ENCODE peak calls at places on chromosomes 12 and 14, in five cellular contexts. Z is gastrocnemius medialis, F is GM12878, N is sigmoid colon, U is stomach. A is an unnamed sample.

GRCh38 chr14:61567838-61568571 is 127.3 kb upstream of the HIF1A start:
- DNase-seq in Z (no peak), F (no peak), N (no peak), U (no peak), A (no peak)

GRCh38 chr14:23299558-23299957 is 3.1 kb downstream of the PPP1R3E start:
- DNase-seq in Z (no peak), F (no peak), N (no peak), U (no peak), A (no peak)

GRCh38 chr12:85468356-85469157 is 188.5 kb downstream of the ALX1 start:
- DNase-seq in Z (no peak), F (peak; percentile 23), N (no peak), U (peak; percentile 27), A (peak; percentile 59)

GRCh38 chr12:22304341-22304740 is 30.2 kb downstream of the ST8SIA1 start:
- DNase-seq in Z (no peak), F (no peak), N (no peak), U (no peak), A (no peak)

GRCh38 chr12:104643921-104644669 is 187.3 kb downstream of the CHST11 start:
- DNase-seq in Z (no peak), F (peak; percentile 43), N (no peak), U (peak; percentile 68), A (peak; percentile 54)

GRCh38 chr12:132494294-132495164 is 4.6 kb downstream of the FBRSL1 start:
- DNase-seq in Z (no peak), F (no peak), N (no peak), U (peak; percentile 70), A (peak; percentile 83)

GRCh38 chr14:98945611-98946570 is 326.1 kb downstream of the BCL11B start:
- DNase-seq in Z (no peak), F (no peak), N (peak; percentile 55), U (no peak), A (no peak)

GRCh38 chr12:30806989-30807694 is 52.4 kb upstream of the CAPRIN2 start:
- DNase-seq in Z (no peak), F (peak; percentile 21), N (no peak), U (peak; percentile 41), A (peak; percentile 65)

GRCh38 chr12:2999265-2999841 is 40.2 kb downstream of the TEAD4 start:
- DNase-seq in Z (peak; percentile 62), F (no peak), N (no peak), U (no peak), A (peak; percentile 98)

GRCh38 chr12:129423041-129423580 is 480.7 kb downstream of the TMEM132D start:
- DNase-seq in Z (no peak), F (no peak), N (no peak), U (no peak), A (no peak)

GRCh38 chr12:49540229-49541139 is 1.7 kb downstream of the KCNH3 start:
- DNase-seq in Z (no peak), F (no peak), N (peak; percentile 52), U (no peak), A (no peak)

GRCh38 chr12:33267641-33268040 is 172.0 kb downstream of the SYT10 start:
- DNase-seq in Z (no peak), F (no peak), N (no peak), U (no peak), A (no peak)

GRCh38 chr12:69475237-69475984 is 5.2 kb downstream of the FRS2 start:
- DNase-seq in Z (no peak), F (no peak), N (no peak), U (no peak), A (no peak)

GRCh38 chr12:54214553-54215374 is 26.0 kb upstream of the SMUG1 start:
- DNase-seq in Z (peak; percentile 80), F (peak; percentile 59), N (peak; percentile 88), U (peak; percentile 83), A (peak; percentile 87)

GRCh38 chr12:54215990-54216579 is 27.3 kb upstream of the SMUG1 start:
- DNase-seq in Z (no peak), F (no peak), N (no peak), U (no peak), A (peak; percentile 15)

GRCh38 chr12:54217774-54218221 is 29.0 kb upstream of the SMUG1 start:
- DNase-seq in Z (no peak), F (no peak), N (no peak), U (peak; percentile 32), A (no peak)

GRCh38 chr12:54216580-54217308 is 28.0 kb upstream of the SMUG1 start:
- DNase-seq in Z (peak; percentile 32), F (no peak), N (peak; percentile 84), U (peak; percentile 71), A (peak; percentile 72)

DNA sequence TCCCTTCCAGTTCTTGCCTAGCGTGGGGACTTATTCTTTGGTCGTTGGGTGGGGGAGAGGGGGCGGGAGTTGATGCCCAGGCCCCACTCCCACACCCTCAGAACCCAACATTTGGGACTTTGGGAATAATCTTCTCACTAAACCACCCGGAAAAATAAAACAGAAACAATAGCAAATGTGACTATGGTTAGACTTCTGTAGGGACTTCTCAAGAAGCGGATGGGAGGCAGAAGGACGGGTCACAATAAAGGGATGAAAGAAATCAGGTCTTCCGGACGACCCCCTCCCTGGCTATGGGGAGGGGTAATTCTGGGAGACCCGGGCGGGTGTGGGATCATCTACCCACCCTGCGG is 28.5 kb upstream of the SMUG1 start:
- DNase-seq in Z (no peak), F (no peak), N (peak; percentile 21), U (no peak), A (no peak)
- H3K4me3 ChIP-seq in Z (peak overlapping the region; percentile 39), F (peak overlapping the region; percentile 71), N (peak overlapping the region; percentile 31), U (peak overlapping the region; percentile 28), A (no peak overlapping the region)

GRCh38 chr12:102119674-102120563 is at the start of the genes NUP37 and PARPBP:
- DNase-seq in Z (peak; percentile 78), F (peak; percentile 68), N (peak; percentile 94), U (peak; percentile 90), A (peak; percentile 87)
- TF ChIP-seq POLR2A in Z (peak; percentile 55), F (peak; percentile 95), N (peak; percentile 44), U (no peak), A (peak; percentile 44)

GRCh38 chr12:57577981-57578758 is 12.8 kb upstream of the PIP4K2C start:
- DNase-seq in Z (no peak), F (no peak), N (no peak), U (no peak), A (no peak)
- TF ChIP-seq CTCF in Z (no peak), F (no peak), N (no peak), U (no peak), A (no peak)

GRCh38 chr12:102010265-102010994 is 51.4 kb downstream of the WASHC3 start:
- DNase-seq in Z (no peak), F (peak; percentile 84), N (no peak), U (no peak), A (no peak)
- H3K4me3 ChIP-seq in Z (no peak overlapping the region), F (peak overlapping the region; percentile 42), N (no peak overlapping the region), U (no peak overlapping the region), A (no peak overlapping the region)

GRCh38 chr14:73744874-73745529 is 30.8 kb upstream of the PNMA1 start:
- DNase-seq in Z (no peak), F (no peak), N (peak; percentile 70), U (peak; percentile 71), A (no peak)
- TF ChIP-seq POLR2A in Z (no peak), F (no peak), N (no peak), U (no peak), A (no peak)

GRCh38 chr14:43243168-43243567 is 1263.9 kb downstream of the FSCB start:
- DNase-seq in Z (no peak), F (no peak), N (no peak), U (no peak), A (no peak)
- TF ChIP-seq CTCF in Z (no peak), F (no peak), N (no peak), U (no peak), A (no peak)

GRCh38 chr14:89032086-89032649 is 207.7 kb downstream of the TTC8 start:
- DNase-seq in Z (no peak), F (no peak), N (no peak), U (no peak), A (no peak)
- H3K4me3 ChIP-seq in Z (no peak overlapping the region), F (no peak overlapping the region), N (no peak overlapping the region), U (no peak overlapping the region), A (no peak overlapping the region)

GRCh38 chr12:43835656-43836454 is at the start of gene TMEM117:
- DNase-seq in Z (peak; percentile 43), F (no peak), N (peak; percentile 84), U (peak; percentile 70), A (peak; percentile 80)

GRCh38 chr12:43835264-43835655 is 621 bp upstream of the TMEM117 start:
- DNase-seq in Z (no peak), F (no peak), N (no peak), U (no peak), A (no peak)

GRCh38 chr12:43840338-43840737 is 4.5 kb downstream of the TMEM117 start:
- DNase-seq in Z (no peak), F (no peak), N (no peak), U (no peak), A (no peak)

GRCh38 chr12:43832506-43833168 is 3.2 kb upstream of the TMEM117 start:
- DNase-seq in Z (no peak), F (no peak), N (no peak), U (no peak), A (no peak)

DNA sequence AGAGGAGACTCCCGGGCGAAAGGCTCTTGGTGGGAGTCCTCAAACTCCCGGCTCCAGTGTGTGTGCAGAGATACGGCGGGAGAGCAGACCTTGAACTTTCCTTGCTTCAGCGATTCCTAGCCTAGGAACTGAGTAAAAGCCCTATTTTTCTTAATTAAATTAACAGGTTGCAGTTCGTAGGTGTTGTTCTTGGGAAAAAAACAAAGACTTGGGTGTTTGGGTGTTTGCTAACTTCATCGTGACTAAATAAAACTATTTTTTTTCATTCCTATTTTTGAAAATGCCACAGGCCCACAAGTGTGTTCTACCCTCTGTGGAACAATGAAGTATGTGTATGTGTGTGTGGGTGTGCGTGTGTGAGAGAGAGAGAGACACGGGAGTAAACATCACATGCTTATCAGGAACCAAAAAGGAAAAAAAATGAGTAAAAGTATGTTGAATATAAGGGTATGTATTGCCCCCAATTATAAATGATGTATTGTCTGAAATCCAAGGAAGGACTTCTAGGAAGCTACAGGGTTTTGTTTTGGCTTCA is 641 bp downstream of the TMEM117 start:
- DNase-seq in Z (no peak), F (no peak), N (no peak), U (no peak), A (peak; percentile 18)
- TF ChIP-seq POLR2A in Z (no peak), F (no peak), N (no peak), U (no peak), A (no peak)

GRCh38 chr14:96256420-96256819 is 410 bp downstream of the BDKRB1 start:
- DNase-seq in Z (no peak), F (no peak), N (no peak), U (no peak), A (no peak)
- TF ChIP-seq CTCF in Z (no peak), F (no peak), N (no peak), U (no peak), A (no peak)

A was measured in body of pancreas.